ENCODE peak calls at places on chromosomes 2 and 18, in five cellular contexts. G is M059J, C is Karpas-422, M is GM12878, Y is NCI-H1092. K is an unnamed sample.

GRCh38 chr2:190625691-190626090 is 23.2 kb upstream of the NAB1 start:
- DNase-seq in G (no peak), C (no peak), M (no peak), Y (no peak), K (no peak)

GRCh38 chr2:239394346-239394945 is 6.4 kb downstream of the HDAC4 start:
- DNase-seq in G (no peak), C (no peak), M (no peak), Y (peak), K (no peak)

GRCh38 chr18:30527226-30527625 is 515.3 kb downstream of the DSC3 start:
- DNase-seq in G (no peak), C (no peak), M (no peak), Y (no peak), K (no peak)

GRCh38 chr2:217429981-217430500 is 570.2 kb upstream of the TNP1 start:
- DNase-seq in G (no peak), C (no peak), M (no peak), Y (no peak), K (no peak)

GRCh38 chr18:79200546-79201268 is 131.5 kb downstream of the ATP9B start:
- DNase-seq in G (peak), C (peak), M (no peak), Y (no peak), K (peak)

GRCh38 chr2:72989770-72990556 is 72.6 kb downstream of the EMX1 start:
- DNase-seq in G (no peak), C (no peak), M (no peak), Y (no peak), K (no peak)

GRCh38 chr18:63725682-63726480 is 23.1 kb downstream of the SERPINB11 start:
- DNase-seq in G (peak), C (peak), M (no peak), Y (peak), K (no peak)

GRCh38 chr2:156329031-156329921 is 3.2 kb downstream of the NR4A2 start:
- DNase-seq in G (no peak), C (no peak), M (no peak), Y (no peak), K (no peak)

GRCh38 chr2:10186868-10187535 is 64.5 kb downstream of the RRM2 start:
- DNase-seq in G (no peak), C (no peak), M (no peak), Y (no peak), K (no peak)

GRCh38 chr2:217402622-217403383 is 542.9 kb upstream of the TNP1 start:
- DNase-seq in G (peak), C (no peak), M (no peak), Y (no peak), K (no peak)

GRCh38 chr2:226079186-226079585 is 679.7 kb downstream of the NYAP2 start:
- DNase-seq in G (peak), C (no peak), M (no peak), Y (no peak), K (no peak)

GRCh38 chr2:72539145-72539552 is 286.7 kb downstream of the EXOC6B start:
- DNase-seq in G (peak), C (no peak), M (no peak), Y (no peak), K (no peak)

GRCh38 chr2:157087373-157088005 is 170.0 kb upstream of the GALNT5 start:
- DNase-seq in G (no peak), C (no peak), M (no peak), Y (no peak), K (no peak)

GRCh38 chr2:225512873-225513580 is 113.5 kb downstream of the NYAP2 start:
- DNase-seq in G (peak), C (no peak), M (no peak), Y (no peak), K (no peak)

GRCh38 chr2:11829947-11830707 is 83.7 kb downstream of the LPIN1 start:
- DNase-seq in G (peak), C (peak), M (peak), Y (peak), K (peak)

GRCh38 chr18:64678048-64678447 is 529.2 kb upstream of the LINC00305 start:
- DNase-seq in G (no peak), C (no peak), M (no peak), Y (no peak), K (no peak)

K was measured in mucosa of descending colon.